ENCODE peak calls at places on chromosomes 16 and 17, in five cellular contexts. Y is H9, H is uterus, C is prostate gland, F is adrenal gland. E is an unnamed sample.

GRCh38 chr17:36934759-36935630 is 2.3 kb upstream of the LHX1 start:
- DNase-seq in Y (peak), H (no peak), C (no peak), F (no peak), E (no peak)

GRCh38 chr17:60392845-60393702 is 1.1 kb upstream of the USP32 start:
- DNase-seq in Y (no peak), H (no peak), C (peak), F (peak), E (peak)

GRCh38 chr16:79307214-79307613 is 293.3 kb downstream of the MAF start:
- DNase-seq in Y (no peak), H (no peak), C (no peak), F (peak), E (peak)

GRCh38 chr17:76561799-76562268 is 22.0 kb downstream of the PRCD start:
- DNase-seq in Y (no peak), H (no peak), C (no peak), F (peak), E (no peak)

GRCh38 chr17:38869647-38870258 is at the start of gene LASP1:
- DNase-seq in Y (no peak), H (peak), C (peak), F (peak), E (peak)

GRCh38 chr16:87664792-87665191 is 62.5 kb downstream of the JPH3 start:
- DNase-seq in Y (no peak), H (no peak), C (no peak), F (no peak), E (no peak)

GRCh38 chr16:77660311-77660710 is 62.0 kb upstream of the NUDT7 start:
- DNase-seq in Y (peak), H (no peak), C (no peak), F (no peak), E (no peak)

GRCh38 chr16:76946879-76947278 is 244.1 kb upstream of the MON1B start:
- DNase-seq in Y (no peak), H (no peak), C (peak), F (peak), E (no peak)

GRCh38 chr16:2091722-2092620 is 43.7 kb downstream of the PKD1 start:
- DNase-seq in Y (peak), H (no peak), C (no peak), F (no peak), E (no peak)

GRCh38 chr17:59754547-59754946 is 47.1 kb downstream of the VMP1 start:
- DNase-seq in Y (no peak), H (no peak), C (no peak), F (no peak), E (no peak)

GRCh38 chr16:85619089-85619850 is 6.1 kb downstream of the GSE1 start:
- DNase-seq in Y (no peak), H (no peak), C (no peak), F (no peak), E (no peak)

GRCh38 chr16:84278968-84279367 is 15.7 kb upstream of the WFDC1 start:
- DNase-seq in Y (peak), H (no peak), C (no peak), F (no peak), E (no peak)

GRCh38 chr16:84633622-84634021 is 14.7 kb upstream of the KLHL36 start:
- DNase-seq in Y (no peak), H (peak), C (no peak), F (peak), E (peak)

GRCh38 chr16:973366-973765 is 2.6 kb upstream of the LMF1 start:
- DNase-seq in Y (no peak), H (no peak), C (no peak), F (no peak), E (no peak)

GRCh38 chr16:57004387-57005250 is 15.3 kb downstream of the NLRC5 start:
- DNase-seq in Y (no peak), H (peak), C (no peak), F (no peak), E (no peak)

GRCh38 chr16:57648125-57648524 is 19.7 kb downstream of the ADGRG1 start:
- DNase-seq in Y (no peak), H (no peak), C (no peak), F (no peak), E (no peak)

GRCh38 chr17:45826919-45827628 is 17.6 kb upstream of the SPPL2C start:
- DNase-seq in Y (no peak), H (no peak), C (no peak), F (no peak), E (no peak)

GRCh38 chr17:59372138-59372751 is 40.8 kb downstream of the YPEL2 start:
- DNase-seq in Y (no peak), H (peak), C (peak), F (peak), E (peak)

GRCh38 chr17:73749906-73750305 is 105.7 kb upstream of the SDK2 start:
- DNase-seq in Y (no peak), H (no peak), C (no peak), F (no peak), E (no peak)

GRCh38 chr17:7852262-7852670 is 2.6 kb upstream of the TMEM88 start:
- DNase-seq in Y (no peak), H (no peak), C (no peak), F (no peak), E (no peak)

GRCh38 chr17:9928601-9929341 is 23.7 kb upstream of the RCVRN start:
- DNase-seq in Y (peak), H (peak), C (no peak), F (no peak), E (no peak)

GRCh38 chr16:86074651-86075487 is 175.9 kb downstream of the IRF8 start:
- DNase-seq in Y (peak), H (no peak), C (no peak), F (no peak), E (peak)

GRCh38 chr17:77786740-77787505 is 171.6 kb upstream of the TNRC6C start:
- DNase-seq in Y (peak), H (no peak), C (no peak), F (no peak), E (no peak)

DNA sequence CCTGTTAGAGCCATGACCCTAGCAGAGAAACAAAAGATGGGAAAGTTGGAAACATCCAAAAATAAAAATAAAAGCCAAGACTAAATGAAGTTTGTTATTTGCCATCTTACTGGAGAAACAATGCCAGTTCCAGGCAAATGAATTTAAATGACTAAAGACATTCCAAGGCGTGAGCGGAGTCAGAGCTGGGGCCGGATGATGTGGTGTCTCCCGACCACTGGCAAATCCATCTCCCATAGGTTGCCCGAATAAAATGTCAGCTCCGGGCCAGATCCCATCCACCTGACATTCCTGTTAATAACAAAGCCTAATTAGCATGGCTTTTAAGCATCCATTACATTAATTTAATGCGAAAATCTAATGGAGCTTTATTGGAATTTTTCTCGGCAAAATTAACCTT is 123.5 kb downstream of the CCT6B start:
- DNase-seq in Y (peak), H (no peak), C (no peak), F (no peak), E (no peak)
- H3K27ac ChIP-seq in Y (no peak), H (no peak), C (no peak), F (no peak), E (no peak)

GRCh38 chr16:67988675-67989074 is 8.4 kb upstream of the DPEP3 start:
- DNase-seq in Y (no peak), H (no peak), C (no peak), F (no peak), E (no peak)
- H3K27ac ChIP-seq in Y (no peak), H (no peak), C (no peak), F (no peak), E (no peak)

GRCh38 chr17:4733073-4733531 is 1.9 kb downstream of the MED11 start:
- DNase-seq in Y (no peak), H (no peak), C (no peak), F (no peak), E (no peak)

GRCh38 chr17:4724655-4725054 is 6.6 kb upstream of the MED11 start:
- DNase-seq in Y (no peak), H (no peak), C (no peak), F (no peak), E (no peak)

GRCh38 chr17:4725646-4726300 is 5.5 kb upstream of the MED11 start:
- DNase-seq in Y (no peak), H (no peak), C (no peak), F (no peak), E (no peak)

GRCh38 chr17:4722678-4723240 is 8.5 kb upstream of the MED11 start:
- DNase-seq in Y (no peak), H (no peak), C (no peak), F (no peak), E (no peak)

DNA sequence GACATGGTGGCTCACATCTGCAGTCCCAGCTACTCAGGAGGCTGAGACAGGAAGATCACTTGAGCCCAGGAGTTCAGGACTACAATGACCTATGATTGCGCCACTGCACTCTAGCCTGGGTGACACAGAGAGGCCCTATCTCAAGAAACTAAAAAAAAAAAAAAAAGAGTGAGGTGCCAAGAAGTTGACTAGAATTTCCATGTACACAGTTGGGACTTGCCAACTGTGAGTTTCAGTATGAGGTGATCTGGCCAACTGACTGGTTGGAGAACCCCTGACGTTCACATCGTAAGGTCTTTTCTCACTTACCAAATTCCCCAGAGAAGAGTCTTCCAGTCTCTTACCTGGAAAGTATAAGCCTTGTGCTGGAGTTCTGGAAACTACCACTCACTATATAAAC is 3.1 kb upstream of the MED11 start:
- DNase-seq in Y (no peak), H (no peak), C (no peak), F (peak), E (no peak)
- H3K27ac ChIP-seq in Y (no peak), H (no peak), C (no peak), F (no peak), E (no peak)

DNA sequence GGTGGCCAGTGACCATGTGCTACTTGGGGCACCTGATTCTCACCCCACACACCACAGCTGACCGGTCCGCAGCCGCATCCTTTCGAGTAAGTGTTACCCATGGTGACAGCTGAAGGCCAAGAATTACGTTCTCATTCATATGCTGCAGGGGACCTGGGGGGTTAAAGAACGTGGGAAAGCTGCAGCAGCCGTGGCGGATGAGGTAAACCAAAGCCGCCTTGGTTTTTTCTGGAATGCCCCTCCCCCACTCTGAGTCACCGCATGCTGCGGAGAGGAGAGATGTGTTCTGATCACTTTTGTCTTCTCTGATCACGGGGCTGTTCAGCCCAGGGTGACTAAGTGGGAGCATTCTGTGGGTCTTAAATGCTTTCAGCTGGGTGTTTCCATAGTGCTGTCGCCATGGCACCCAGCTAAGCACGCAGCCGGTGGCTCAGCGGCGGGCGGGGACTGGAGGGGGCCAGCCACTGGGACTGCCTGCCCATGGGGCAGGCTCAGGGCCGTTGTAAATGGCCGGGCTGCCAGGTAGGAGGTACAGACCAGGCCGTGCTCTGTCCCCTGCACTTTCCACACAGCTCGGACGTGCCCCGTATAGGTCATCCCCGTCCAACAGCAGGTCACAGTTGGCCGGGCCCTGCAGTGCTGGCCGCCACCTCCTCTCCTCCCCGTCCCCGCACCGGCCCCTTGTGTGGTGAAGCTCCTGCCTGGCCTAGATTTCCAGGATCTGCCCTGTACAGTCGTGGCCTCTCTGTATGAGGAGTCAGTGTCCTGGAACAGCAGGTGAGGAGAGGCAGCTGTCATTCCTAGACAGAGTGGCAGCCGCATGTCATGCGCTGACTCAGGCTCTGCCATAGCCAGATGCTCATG is 60.0 kb downstream of the BAIAP2 start:
- DNase-seq in Y (peak), H (peak), C (no peak), F (peak), E (peak)
- H3K27ac ChIP-seq in Y (no peak), H (peak), C (peak), F (peak), E (peak)

GRCh38 chr17:17034028-17034427 is 8.2 kb upstream of the MPRIP start:
- DNase-seq in Y (no peak), H (no peak), C (no peak), F (no peak), E (no peak)

GRCh38 chr17:17033466-17033865 is 8.8 kb upstream of the MPRIP start:
- DNase-seq in Y (no peak), H (no peak), C (no peak), F (no peak), E (no peak)

GRCh38 chr17:17035920-17036319 is 6.3 kb upstream of the MPRIP start:
- DNase-seq in Y (no peak), H (no peak), C (no peak), F (no peak), E (no peak)

GRCh38 chr17:17035490-17035889 is 6.8 kb upstream of the MPRIP start:
- DNase-seq in Y (no peak), H (no peak), C (no peak), F (no peak), E (no peak)

DNA sequence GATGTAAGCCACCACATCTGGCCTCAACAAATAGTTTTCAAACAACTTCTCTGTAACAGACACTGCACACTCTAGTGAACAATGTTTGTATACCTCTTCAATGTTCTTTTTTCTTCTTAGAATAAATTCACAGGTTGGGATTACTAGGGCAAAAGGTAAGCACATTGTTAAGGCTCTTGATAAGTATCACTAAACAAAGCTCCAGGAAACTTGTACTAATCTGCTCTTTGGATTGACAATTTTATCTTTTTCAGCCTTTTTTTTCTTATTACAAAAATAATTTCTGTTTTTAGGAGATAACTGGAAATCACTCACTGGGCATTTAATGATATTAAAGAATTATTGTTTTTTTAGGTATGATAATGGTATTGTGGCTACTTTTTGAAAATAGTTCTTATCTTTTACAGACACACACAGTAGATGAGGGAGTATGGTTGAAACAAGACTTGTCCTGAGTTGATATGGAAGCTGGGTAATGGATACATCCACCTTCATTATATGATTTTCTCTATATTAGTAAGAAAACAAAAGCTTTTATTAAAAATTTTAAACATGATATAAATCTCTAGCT is 7.7 kb upstream of the MPRIP start:
- DNase-seq in Y (no peak), H (no peak), C (no peak), F (no peak), E (no peak)
- H3K27ac ChIP-seq in Y (no peak), H (no peak), C (no peak), F (no peak), E (peak)

GRCh38 chr16:72644911-72645310 is 403.0 kb downstream of the ZFHX3 start:
- DNase-seq in Y (no peak), H (no peak), C (no peak), F (no peak), E (no peak)

GRCh38 chr16:72649254-72649944 is 398.5 kb downstream of the ZFHX3 start:
- DNase-seq in Y (no peak), H (no peak), C (no peak), F (no peak), E (no peak)

GRCh38 chr16:72646615-72647014 is 401.3 kb downstream of the ZFHX3 start:
- DNase-seq in Y (no peak), H (no peak), C (no peak), F (no peak), E (no peak)

DNA sequence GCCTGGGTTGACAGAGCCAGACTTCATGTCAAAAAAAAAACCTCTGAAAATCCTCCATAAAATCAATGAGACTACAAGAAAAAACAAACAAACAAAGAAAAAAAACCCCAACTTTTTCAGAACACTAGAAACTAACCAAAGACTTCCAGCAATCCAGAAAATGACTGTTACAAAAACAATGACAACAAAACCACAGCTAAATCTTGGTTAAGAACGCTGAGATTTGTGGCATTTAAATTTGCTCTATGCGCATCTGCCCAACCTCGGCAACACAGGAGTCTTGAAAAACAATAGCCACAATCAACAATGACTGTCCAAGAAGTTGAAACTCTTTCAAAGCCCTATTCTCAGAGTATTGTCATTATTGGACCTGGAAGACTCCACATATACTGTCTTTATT is 402.4 kb downstream of the ZFHX3 start:
- DNase-seq in Y (no peak), H (no peak), C (no peak), F (no peak), E (no peak)
- H3K27ac ChIP-seq in Y (no peak), H (no peak), C (no peak), F (no peak), E (no peak)

DNA sequence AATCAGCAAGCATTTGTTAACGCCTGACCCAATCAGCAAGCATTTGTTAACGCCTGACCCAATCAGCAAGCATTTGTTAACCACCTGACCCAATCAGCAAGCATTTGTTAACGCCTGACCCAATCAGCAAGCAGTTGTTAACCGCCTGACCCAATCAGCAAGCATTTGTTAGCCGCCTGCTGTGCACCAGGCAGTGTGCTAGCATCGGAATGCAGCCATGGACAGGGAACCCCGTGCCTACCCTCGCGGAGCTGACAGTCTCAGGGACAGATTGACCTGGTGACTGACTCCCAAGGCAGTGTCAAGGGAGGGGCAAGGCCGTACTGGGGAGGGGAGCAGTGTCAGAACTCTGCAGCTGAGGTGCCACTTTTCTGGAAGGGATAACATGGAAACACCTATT is 66.9 kb downstream of the ABR start:
- DNase-seq in Y (peak), H (no peak), C (no peak), F (no peak), E (no peak)
- H3K27ac ChIP-seq in Y (no peak), H (no peak), C (no peak), F (no peak), E (peak)

DNA sequence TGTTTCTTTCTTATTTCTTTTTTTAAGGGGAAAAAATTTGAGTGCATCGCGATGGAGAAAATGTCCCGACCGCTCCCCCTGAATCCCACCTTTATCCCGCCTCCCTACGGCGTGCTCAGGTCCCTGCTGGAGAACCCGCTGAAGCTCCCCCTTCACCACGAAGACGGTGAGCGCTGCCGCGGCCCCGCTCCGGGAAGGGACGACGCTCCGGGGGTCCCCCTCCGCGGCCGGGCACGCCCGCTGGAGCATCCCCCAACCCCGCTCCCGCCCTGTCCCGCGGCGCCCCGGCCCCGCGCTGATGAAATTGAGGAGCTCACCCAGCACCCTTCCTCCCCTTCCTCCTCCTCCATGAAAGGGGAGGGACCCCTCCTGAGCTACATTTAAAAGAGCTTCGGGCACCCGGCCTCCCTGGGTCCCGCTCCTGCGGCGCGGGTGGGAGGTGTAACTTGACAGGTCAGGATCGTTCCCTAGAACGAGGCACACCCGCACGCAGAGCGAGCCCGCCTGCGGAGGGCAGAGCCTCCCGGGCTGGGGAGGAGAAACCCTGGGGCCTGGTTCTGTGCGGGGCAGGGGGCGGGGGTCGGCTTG is 768 bp downstream of the HLF start:
- DNase-seq in Y (no peak), H (peak), C (no peak), F (peak), E (peak)
- H3K27ac ChIP-seq in Y (no peak), H (peak), C (peak), F (peak), E (peak)

DNA sequence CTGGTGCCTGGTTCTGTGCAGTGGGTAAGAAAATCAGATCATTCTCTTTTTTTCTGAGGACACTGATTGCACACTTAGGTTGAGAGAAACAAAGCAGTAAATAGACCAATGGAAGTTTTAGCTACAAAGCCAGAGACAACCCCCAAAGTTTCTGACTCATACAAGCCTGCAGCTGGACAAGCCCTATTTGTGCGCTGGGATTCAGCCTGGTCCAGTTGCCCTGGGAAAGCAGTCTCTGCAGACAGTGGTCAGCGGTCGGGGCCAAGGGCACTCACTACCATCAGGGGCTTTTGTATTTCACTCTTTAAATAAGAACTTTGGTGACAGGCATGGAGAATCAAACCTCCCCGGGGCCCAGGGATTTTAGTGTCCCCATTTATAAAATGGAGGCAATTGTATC is 6.0 kb upstream of the RHBDL3 start:
- DNase-seq in Y (no peak), H (no peak), C (no peak), F (peak), E (no peak)
- H3K27ac ChIP-seq in Y (no peak), H (no peak), C (no peak), F (no peak), E (no peak)

E was measured in tibial artery.